ENCODE peak calls at places on chromosome 14, in five cellular contexts. F is A549, H is HCT116, M is Peyer's patch, U is stomach. T is an unnamed sample.

GRCh38 chr14:68199465-68200145 is 380.0 kb downstream of the RAD51B start:
- DNase-seq in F (no peak), H (no peak), M (no peak), U (peak; percentile 50), T (no peak)

GRCh38 chr14:31263485-31264133 is 56.0 kb upstream of the HECTD1 start:
- DNase-seq in F (peak; percentile 57), H (peak; percentile 47), M (no peak), U (peak; percentile 54), T (peak; percentile 67)

GRCh38 chr14:60736494-60736893 is 1.9 kb downstream of the MNAT1 start:
- DNase-seq in F (no peak), H (no peak), M (no peak), U (no peak), T (no peak)

GRCh38 chr14:71290960-71291466 is 383.8 kb downstream of the PCNX1 start:
- DNase-seq in F (peak; percentile 7), H (peak; percentile 23), M (no peak), U (no peak), T (peak; percentile 38)

GRCh38 chr14:36514278-36515104 is 5.5 kb downstream of the NKX2-1 start:
- DNase-seq in F (no peak), H (no peak), M (no peak), U (no peak), T (no peak)

GRCh38 chr14:67583711-67584644 is 16.1 kb downstream of the PIGH start:
- DNase-seq in F (peak; percentile 81), H (peak; percentile 47), M (no peak), U (peak; percentile 42), T (peak; percentile 35)

GRCh38 chr14:104953896-104954656 is 24.1 kb downstream of the AHNAK2 start:
- DNase-seq in F (no peak), H (no peak), M (no peak), U (no peak), T (no peak)

GRCh38 chr14:105885561-105886320 is 359.4 kb downstream of the TMEM121 start:
- DNase-seq in F (no peak), H (no peak), M (peak; percentile 23), U (peak; percentile 16), T (no peak)

GRCh38 chr14:105249175-105250007 is 1.1 kb downstream of the BTBD6 start:
- DNase-seq in F (no peak), H (no peak), M (no peak), U (peak; percentile 35), T (no peak)

GRCh38 chr14:61466249-61466904 is 145.0 kb downstream of the PRKCH start:
- DNase-seq in F (peak; percentile 52), H (no peak), M (no peak), U (no peak), T (peak; percentile 54)

GRCh38 chr14:84819528-84819927 is 710.4 kb upstream of the FLRT2 start:
- DNase-seq in F (no peak), H (no peak), M (no peak), U (no peak), T (no peak)

GRCh38 chr14:70642313-70643235 is 858 bp downstream of the TTC9 start:
- DNase-seq in F (no peak), H (no peak), M (no peak), U (no peak), T (no peak)

GRCh38 chr14:55073856-55074255 is 22.4 kb downstream of the MAPK1IP1L start:
- DNase-seq in F (no peak), H (no peak), M (no peak), U (no peak), T (no peak)

GRCh38 chr14:55071051-55071450 is 19.6 kb downstream of the MAPK1IP1L start:
- DNase-seq in F (no peak), H (no peak), M (no peak), U (no peak), T (no peak)

GRCh38 chr14:55075628-55076027 is 24.2 kb downstream of the MAPK1IP1L start:
- DNase-seq in F (no peak), H (no peak), M (no peak), U (no peak), T (no peak)

GRCh38 chr14:55074662-55075061 is 23.2 kb downstream of the MAPK1IP1L start:
- DNase-seq in F (no peak), H (no peak), M (no peak), U (no peak), T (no peak)

DNA sequence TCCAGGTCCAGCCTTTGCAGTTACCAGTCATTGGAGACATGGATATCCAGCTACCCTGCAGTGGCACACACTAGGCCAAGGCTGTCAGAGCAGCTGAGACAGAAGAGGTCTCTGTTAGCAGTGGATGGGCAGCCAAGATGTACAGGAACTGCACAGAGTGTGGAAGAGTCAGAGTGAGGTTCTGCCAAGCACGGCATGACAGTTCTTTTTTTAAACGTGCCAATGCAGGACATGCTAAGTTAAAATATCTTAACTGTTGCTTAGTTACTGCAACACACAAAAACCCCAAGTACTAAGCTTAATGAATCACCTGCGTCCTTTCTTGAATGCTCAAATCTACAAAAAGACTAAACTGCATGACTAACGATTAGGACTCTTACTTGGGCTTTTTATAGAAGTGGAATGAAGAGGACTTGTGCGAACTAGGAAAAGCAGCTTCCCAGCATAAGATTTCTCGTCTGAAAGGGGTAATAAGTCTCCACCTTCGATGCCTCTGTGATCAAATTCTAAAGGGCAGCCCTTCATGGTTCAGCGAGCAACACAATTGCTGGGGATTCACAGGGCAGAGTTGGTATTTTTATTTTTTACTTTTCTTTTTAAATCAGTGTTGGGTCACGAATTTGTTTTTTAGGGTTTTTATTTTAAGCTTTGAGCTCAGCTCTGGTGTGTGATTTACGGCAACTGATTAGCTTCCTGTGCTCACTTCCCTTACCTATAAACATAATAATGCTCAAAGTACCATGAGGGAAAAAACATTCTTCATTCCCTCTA is 20.6 kb downstream of the MAPK1IP1L start:
- DNase-seq in F (no peak), H (no peak), M (no peak), U (no peak), T (peak; percentile 34)
- TF ChIP-seq POLR2A in F (no peak), H (no peak), M (no peak), U (no peak), T (no peak)

GRCh38 chr14:22650960-22651521 is 6.9 kb upstream of the OR6J1 start:
- DNase-seq in F (no peak), H (peak; percentile 47), M (no peak), U (no peak), T (no peak)
- TF ChIP-seq POLR2A in F (peak; percentile 77), H (peak; percentile 98), M (no peak), U (no peak), T (peak; percentile 25)

DNA sequence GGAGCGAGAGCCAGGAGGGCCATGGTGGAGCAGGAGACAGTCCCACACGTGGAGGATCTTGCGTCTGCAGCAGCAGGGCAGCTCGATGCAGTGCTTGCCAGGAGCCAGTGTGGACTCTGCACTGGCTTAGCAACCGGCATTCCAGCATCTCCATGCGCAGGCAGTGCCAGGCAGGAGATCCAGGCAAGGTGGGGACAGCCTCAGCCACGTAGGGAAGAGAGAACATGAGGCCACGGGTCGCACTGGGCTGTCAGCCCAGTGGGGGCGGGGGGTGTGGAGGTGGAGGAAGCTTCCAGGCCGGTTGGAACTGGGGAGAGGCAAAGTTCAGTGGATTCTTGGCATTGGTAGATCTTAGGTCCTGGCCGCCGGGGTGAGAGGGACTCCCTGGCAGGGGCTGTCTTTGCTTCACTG is 121.0 kb upstream of the EVL start:
- DNase-seq in F (no peak), H (no peak), M (peak; percentile 75), U (peak; percentile 36), T (no peak)
- TF ChIP-seq POLR2A in F (no peak), H (no peak), M (no peak), U (no peak), T (no peak)

GRCh38 chr14:103524002-103524785 is 1.6 kb upstream of the CKB start:
- DNase-seq in F (no peak), H (no peak), M (no peak), U (no peak), T (no peak)

GRCh38 chr14:103523583-103523969 is 946 bp upstream of the CKB start:
- DNase-seq in F (no peak), H (no peak), M (no peak), U (no peak), T (no peak)

GRCh38 chr14:103521438-103521961 is 1.1 kb downstream of the CKB start:
- DNase-seq in F (no peak), H (no peak), M (no peak), U (peak; percentile 67), T (no peak)

GRCh38 chr14:103522028-103522581 is 525 bp downstream of the CKB start:
- DNase-seq in F (no peak), H (no peak), M (no peak), U (no peak), T (no peak)

GRCh38 chr14:103522649-103523582 is at the start of gene CKB:
- DNase-seq in F (peak; percentile 83), H (no peak), M (no peak), U (peak; percentile 79), T (no peak)
- TF ChIP-seq POLR2A in F (peak; percentile 70), H (peak; percentile 90), M (no peak), U (no peak), T (peak; percentile 53)